ENCODE peak calls at places on chromosome 10, in five cellular contexts. O is astrocyte, C is IMR-90, Z is A549, D is mammary epithelial cell. M is an unnamed sample.

GRCh38 chr10:70518695-70519094 is 40.1 kb downstream of the PALD1 start:
- DNase-seq in D (peak; percentile 62), C (peak; percentile 70), O (peak; percentile 43), Z (peak; percentile 18), M (no peak)

GRCh38 chr10:33132626-33133025 is 174.6 kb upstream of the ITGB1 start:
- DNase-seq in O (no peak), C (no peak), Z (peak; percentile 77), D (no peak), M (no peak)

GRCh38 chr10:103193107-103193819 is at the start of gene NT5C2:
- DNase-seq in D (peak; percentile 74), C (peak; percentile 72), Z (peak; percentile 80), O (peak; percentile 49), M (peak; percentile 73)

GRCh38 chr10:45000138-45000763 is 472 bp upstream of the ZNF22 start:
- DNase-seq in C (peak; percentile 9), O (peak; percentile 36), D (no peak), Z (no peak), M (peak; percentile 51)

GRCh38 chr10:51368943-51369342 is 294.7 kb downstream of the PRKG1 start:
- DNase-seq in C (no peak), Z (no peak), D (no peak), O (no peak), M (no peak)

GRCh38 chr10:77180794-77181193 is 456.8 kb downstream of the KCNMA1 start:
- DNase-seq in Z (no peak), O (no peak), D (peak; percentile 10), C (peak; percentile 58), M (peak; percentile 51)

GRCh38 chr10:69479241-69479730 is 28.0 kb downstream of the TSPAN15 start:
- DNase-seq in O (no peak), D (no peak), C (no peak), Z (no peak), M (no peak)

GRCh38 chr10:986137-986825 is 2.0 kb upstream of the GTPBP4 start:
- DNase-seq in Z (no peak), D (peak; percentile 82), O (peak; percentile 91), C (peak; percentile 79), M (no peak)

GRCh38 chr10:4334853-4335252 is 491.2 kb upstream of the AKR1E2 start:
- DNase-seq in C (no peak), O (peak; percentile 20), D (no peak), Z (no peak), M (no peak)

GRCh38 chr10:72329290-72330058 is 25.2 kb downstream of the DNAJB12 start:
- DNase-seq in Z (no peak), C (no peak), O (no peak), D (no peak), M (no peak)

GRCh38 chr10:76119515-76119914 is 688.1 kb downstream of the LRMDA start:
- DNase-seq in Z (no peak), O (peak; percentile 59), D (peak; percentile 39), C (peak; percentile 34), M (peak; percentile 65)

GRCh38 chr10:61608255-61609040 is 54.3 kb upstream of the CABCOCO1 start:
- DNase-seq in C (no peak), Z (no peak), O (peak; percentile 21), D (no peak), M (peak; percentile 33)

GRCh38 chr10:132938472-132939329 is 3.7 kb downstream of the CFAP46 start:
- DNase-seq in C (no peak), O (no peak), Z (peak; percentile 40), D (no peak), M (no peak)
- H3K4me2 ChIP-seq in C (no peak overlapping the region), O (no peak overlapping the region), Z (no peak overlapping the region), D (no peak overlapping the region), M (no peak overlapping the region)

GRCh38 chr10:100502926-100503480 is 16.7 kb downstream of the SEC31B start:
- DNase-seq in Z (no peak), O (no peak), C (no peak), D (no peak), M (no peak)

GRCh38 chr10:100501423-100501822 is 18.2 kb downstream of the SEC31B start:
- DNase-seq in O (no peak), C (peak; percentile 54), Z (no peak), D (no peak), M (no peak)

GRCh38 chr10:100496567-100496966 is 23.1 kb downstream of the SEC31B start:
- DNase-seq in D (no peak), O (no peak), C (no peak), Z (no peak), M (no peak)

DNA sequence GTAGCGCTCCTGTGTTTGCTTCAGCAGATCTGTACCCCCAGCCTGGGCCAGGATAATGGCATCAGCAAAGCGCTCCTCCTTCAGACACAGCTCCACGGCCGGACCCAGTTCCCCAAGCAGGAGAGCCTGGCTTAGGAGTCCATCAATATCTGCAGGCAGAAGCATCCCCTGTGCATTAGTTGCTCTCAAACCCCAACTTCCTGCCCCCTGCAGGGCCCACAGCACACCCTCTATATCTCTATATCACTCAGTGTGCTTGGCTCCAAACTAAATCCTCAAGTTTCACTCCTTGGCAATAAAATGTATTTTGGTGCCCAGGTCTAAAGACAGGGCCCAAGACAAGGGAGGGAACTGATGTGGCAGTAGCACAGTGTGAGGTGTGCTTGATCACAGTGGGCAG is 21.6 kb downstream of the SEC31B start:
- DNase-seq in O (no peak), C (no peak), D (no peak), Z (no peak), M (no peak)
- H3K4me2 ChIP-seq in O (no peak overlapping the region), C (no peak overlapping the region), D (no peak overlapping the region), Z (no peak overlapping the region), M (no peak overlapping the region)

DNA sequence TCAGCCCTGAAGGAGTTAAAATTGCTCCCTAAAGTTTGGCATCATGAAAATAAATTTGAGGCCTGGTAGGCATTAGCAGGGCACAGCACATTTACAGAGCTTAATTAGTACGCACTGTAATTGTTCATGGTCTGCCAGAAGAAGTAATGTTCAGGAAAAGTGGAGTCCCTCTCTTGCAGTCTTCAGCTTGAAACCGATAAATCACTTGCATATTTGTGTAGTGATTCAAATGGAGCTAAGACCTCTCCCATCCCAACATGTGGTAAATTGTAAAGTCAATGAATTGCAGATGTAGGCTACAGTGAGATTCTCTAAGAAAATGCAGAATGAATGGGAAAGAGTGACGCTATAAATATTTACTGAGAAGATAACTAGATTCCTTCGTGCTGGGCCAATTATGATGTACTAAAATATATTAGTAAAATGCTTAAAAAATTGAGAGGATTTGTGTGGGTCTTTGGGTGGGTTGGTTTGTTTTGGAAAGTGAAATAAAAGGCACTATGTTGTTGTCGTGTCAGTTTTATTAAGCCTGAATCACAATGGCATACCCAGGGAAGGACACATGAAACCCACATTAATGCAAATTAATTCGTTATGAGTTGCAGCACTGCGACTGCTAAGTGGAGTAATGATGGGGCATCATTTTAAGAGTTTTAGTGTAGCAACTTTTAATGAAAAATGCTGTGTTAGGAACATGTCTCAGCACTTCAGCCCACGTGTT is 8.4 kb downstream of the TCF7L2 start:
- DNase-seq in D (no peak), C (peak; percentile 97), O (peak; percentile 98), Z (peak; percentile 60), M (peak; percentile 93)
- H3K4me2 ChIP-seq in D (peak overlapping the region; percentile 63), C (peak overlapping the region; percentile 73), O (peak overlapping the region; percentile 90), Z (peak overlapping the region; percentile 98), M (peak overlapping the region; percentile 62)

GRCh38 chr10:5467634-5468255 is 31.6 kb downstream of the CALML5 start:
- DNase-seq in Z (no peak), D (no peak), O (no peak), C (no peak), M (no peak)

GRCh38 chr10:5468262-5469106 is 30.9 kb downstream of the CALML5 start:
- DNase-seq in Z (no peak), C (no peak), O (no peak), D (no peak), M (no peak)

GRCh38 chr10:5464521-5464920 is 34.8 kb downstream of the CALML5 start:
- DNase-seq in D (no peak), C (no peak), Z (no peak), O (no peak), M (no peak)

GRCh38 chr10:5466451-5466996 is 32.8 kb downstream of the CALML5 start:
- DNase-seq in D (peak; percentile 90), Z (no peak), O (peak; percentile 84), C (peak; percentile 82), M (peak; percentile 90)

GRCh38 chr10:5465976-5466450 is 33.4 kb downstream of the CALML5 start:
- DNase-seq in D (no peak), O (no peak), C (no peak), Z (no peak), M (no peak)
- H3K4me2 ChIP-seq in D (peak overlapping the region; percentile 23), O (peak overlapping the region; percentile 47), C (peak overlapping the region; percentile 36), Z (no peak overlapping the region), M (peak overlapping the region; percentile 13)

DNA sequence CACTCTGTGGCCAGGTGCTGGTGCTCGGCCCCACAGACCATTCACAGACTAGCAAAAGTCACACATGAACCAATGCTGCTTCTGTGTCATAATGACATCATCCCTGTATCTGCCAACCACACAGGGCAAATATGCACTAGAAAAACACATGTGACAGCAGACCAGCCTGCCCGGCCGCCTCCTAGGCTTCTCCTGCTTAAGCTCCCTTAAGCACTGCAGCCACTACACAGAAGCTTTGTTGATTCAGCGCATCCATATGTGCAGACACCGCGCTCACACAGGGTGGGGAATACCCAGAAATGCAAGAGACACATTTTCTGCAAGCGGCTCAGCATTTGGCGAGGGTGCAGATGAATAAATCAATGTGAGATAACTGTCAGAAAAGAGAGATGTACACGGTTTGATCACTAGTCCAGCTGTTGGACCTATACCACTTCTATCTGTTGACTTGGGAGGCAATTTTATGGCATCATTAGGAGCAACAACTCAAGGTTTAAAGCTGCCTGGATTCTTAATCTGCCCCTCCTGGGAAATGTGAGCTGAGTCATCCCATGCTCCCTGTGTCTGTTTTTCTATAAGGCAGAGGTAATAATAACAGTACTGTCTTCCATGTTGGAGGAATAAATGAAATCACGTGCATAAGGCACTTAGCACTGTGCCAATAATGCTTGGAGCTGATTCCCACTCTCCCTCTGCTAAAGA is 33.4 kb downstream of the CPXM2 start:
- DNase-seq in O (no peak), C (no peak), Z (no peak), D (peak; percentile 43), M (no peak)
- H3K4me2 ChIP-seq in O (no peak overlapping the region), C (no peak overlapping the region), Z (no peak overlapping the region), D (no peak overlapping the region), M (no peak overlapping the region)

M was measured in fibroblast of lung.